ENCODE peak calls at places on chromosomes 5 and 9, in ten cellular contexts. One of them, this sample, is unnamed.
A peak's percentile ranks its signal among the peaks of the same experiment; 100 is the strongest.

GRCh38 chr5:34686762-34687268 is 30.7 kb downstream of the RAI14 start:
- DNase-seq in psoas muscle: no peak
- DNase-seq in substantia nigra: no peak
- DNase-seq in hypothalamus: no peak
- DNase-seq in endodermal cell: peak; percentile 77
- DNase-seq in endothelial cell: no peak
- DNase-seq in left ventricle myocardium superior: peak; percentile 67
- DNase-seq in T-helper 2 cell: no peak
- DNase-seq in nephron progenitor cell: no peak
- DNase-seq in fibroblast of the conjunctiva: peak; percentile 86
- DNase-seq in this sample: no peak

GRCh38 chr5:150624334-150625163 is 15.9 kb upstream of the SYNPO start:
- DNase-seq in fibroblast of the conjunctiva: no peak
- DNase-seq in left ventricle myocardium superior: peak; percentile 69
- DNase-seq in psoas muscle: peak; percentile 77
- DNase-seq in nephron progenitor cell: peak; percentile 76
- DNase-seq in hypothalamus: no peak
- DNase-seq in endodermal cell: peak; percentile 83
- DNase-seq in T-helper 2 cell: no peak
- DNase-seq in endothelial cell: peak; percentile 43
- DNase-seq in substantia nigra: peak; percentile 36
- DNase-seq in this sample: no peak

GRCh38 chr5:109413463-109413862 is 3.7 kb upstream of the PJA2 start:
- DNase-seq in nephron progenitor cell: no peak
- DNase-seq in T-helper 2 cell: no peak
- DNase-seq in substantia nigra: peak; percentile 11
- DNase-seq in endothelial cell: no peak
- DNase-seq in hypothalamus: no peak
- DNase-seq in left ventricle myocardium superior: no peak
- DNase-seq in fibroblast of the conjunctiva: no peak
- DNase-seq in psoas muscle: no peak
- DNase-seq in endodermal cell: peak; percentile 51
- DNase-seq in this sample: no peak

GRCh38 chr5:150626853-150627276 is 13.6 kb upstream of the SYNPO start:
- DNase-seq in hypothalamus: no peak
- DNase-seq in T-helper 2 cell: no peak
- DNase-seq in substantia nigra: no peak
- DNase-seq in endothelial cell: no peak
- DNase-seq in nephron progenitor cell: no peak
- DNase-seq in psoas muscle: peak; percentile 76
- DNase-seq in left ventricle myocardium superior: peak; percentile 64
- DNase-seq in endodermal cell: no peak
- DNase-seq in fibroblast of the conjunctiva: no peak
- DNase-seq in this sample: no peak

GRCh38 chr5:81787843-81788242 is 36.9 kb upstream of the SSBP2 start:
- DNase-seq in substantia nigra: peak; percentile 20
- DNase-seq in hypothalamus: no peak
- DNase-seq in endodermal cell: peak; percentile 81
- DNase-seq in nephron progenitor cell: no peak
- DNase-seq in endothelial cell: no peak
- DNase-seq in psoas muscle: no peak
- DNase-seq in left ventricle myocardium superior: no peak
- DNase-seq in T-helper 2 cell: no peak
- DNase-seq in fibroblast of the conjunctiva: peak; percentile 79
- DNase-seq in this sample: no peak

GRCh38 chr5:159003045-159004030 is 96.4 kb downstream of the EBF1 start:
- DNase-seq in psoas muscle: no peak
- DNase-seq in endothelial cell: no peak
- DNase-seq in T-helper 2 cell: no peak
- DNase-seq in substantia nigra: no peak
- DNase-seq in hypothalamus: no peak
- DNase-seq in endodermal cell: no peak
- DNase-seq in left ventricle myocardium superior: no peak
- DNase-seq in fibroblast of the conjunctiva: peak; percentile 81
- DNase-seq in nephron progenitor cell: no peak
- DNase-seq in this sample: peak; percentile 8

GRCh38 chr9:83296123-83296522 is 233.2 kb upstream of the RASEF start:
- DNase-seq in nephron progenitor cell: peak; percentile 26
- DNase-seq in left ventricle myocardium superior: no peak
- DNase-seq in T-helper 2 cell: no peak
- DNase-seq in endodermal cell: peak; percentile 75
- DNase-seq in endothelial cell: no peak
- DNase-seq in psoas muscle: no peak
- DNase-seq in hypothalamus: no peak
- DNase-seq in fibroblast of the conjunctiva: no peak
- DNase-seq in substantia nigra: no peak
- DNase-seq in this sample: no peak

GRCh38 chr5:149687789-149688188 is 42.3 kb upstream of the PPARGC1B start:
- DNase-seq in fibroblast of the conjunctiva: no peak
- DNase-seq in nephron progenitor cell: no peak
- DNase-seq in psoas muscle: no peak
- DNase-seq in endothelial cell: no peak
- DNase-seq in left ventricle myocardium superior: no peak
- DNase-seq in endodermal cell: no peak
- DNase-seq in T-helper 2 cell: no peak
- DNase-seq in substantia nigra: no peak
- DNase-seq in hypothalamus: no peak
- DNase-seq in this sample: no peak

GRCh38 chr9:96399335-96399633 is 15.8 kb upstream of the SLC35D2 start:
- DNase-seq in endodermal cell: no peak
- DNase-seq in T-helper 2 cell: no peak
- DNase-seq in substantia nigra: no peak
- DNase-seq in fibroblast of the conjunctiva: no peak
- DNase-seq in left ventricle myocardium superior: no peak
- DNase-seq in nephron progenitor cell: no peak
- DNase-seq in hypothalamus: no peak
- DNase-seq in endothelial cell: no peak
- DNase-seq in psoas muscle: no peak
- DNase-seq in this sample: no peak

GRCh38 chr5:83817591-83817990 is 96.9 kb upstream of the HAPLN1 start:
- DNase-seq in nephron progenitor cell: no peak
- DNase-seq in left ventricle myocardium superior: no peak
- DNase-seq in substantia nigra: no peak
- DNase-seq in fibroblast of the conjunctiva: no peak
- DNase-seq in psoas muscle: no peak
- DNase-seq in hypothalamus: no peak
- DNase-seq in T-helper 2 cell: no peak
- DNase-seq in endodermal cell: no peak
- DNase-seq in endothelial cell: no peak
- DNase-seq in this sample: no peak